ENCODE peak calls at places on chromosome 5, in five cellular contexts. P is astrocyte; T is tibial artery; B is CD8-positive, alpha-beta T cell; A is left ventricle myocardium inferior. S is an unnamed sample.
A peak's percentile ranks its signal among the peaks of the same experiment; 100 is the strongest.

GRCh38 chr5:159913481-159913880 is 2.8 kb upstream of the ADRA1B start:
- DNase-seq in A (no peak), P (no peak), T (no peak), B (no peak), S (no peak)

GRCh38 chr5:53785924-53786323 is 225.5 kb downstream of the NDUFS4 start:
- DNase-seq in B (no peak), P (no peak), A (no peak), T (no peak), S (no peak)

GRCh38 chr5:368162-369084 is 46.9 kb downstream of the AHRR start:
- DNase-seq in P (peak; percentile 86), T (peak; percentile 56), A (no peak), B (no peak), S (peak; percentile 45)

GRCh38 chr5:308672-309271 is 12.7 kb upstream of the AHRR start:
- DNase-seq in P (peak; percentile 47), A (no peak), B (no peak), T (no peak), S (no peak)

GRCh38 chr5:126015244-126016054 is 407.8 kb upstream of the GRAMD2B start:
- DNase-seq in P (peak; percentile 93), B (no peak), A (no peak), T (no peak), S (no peak)

GRCh38 chr5:172418847-172419810 is 35.2 kb downstream of the SH3PXD2B start:
- DNase-seq in B (no peak), T (no peak), A (peak; percentile 55), P (no peak), S (no peak)

GRCh38 chr5:127960126-127960744 is 123.3 kb upstream of the SLC12A2 start:
- DNase-seq in A (no peak), T (no peak), P (no peak), B (no peak), S (no peak)

GRCh38 chr5:127206320-127207113 is 84.1 kb upstream of the MEGF10 start:
- DNase-seq in T (no peak), A (no peak), P (peak; percentile 86), B (no peak), S (no peak)

GRCh38 chr5:1751026-1751863 is 48.4 kb downstream of the MRPL36 start:
- DNase-seq in B (no peak), T (no peak), P (no peak), A (no peak), S (peak; percentile 58)

GRCh38 chr5:122473138-122473843 is 161.3 kb downstream of the SNCAIP start:
- DNase-seq in A (no peak), P (no peak), T (no peak), B (no peak), S (no peak)

GRCh38 chr5:71475788-71476384 is 20.4 kb downstream of the BDP1 start:
- DNase-seq in T (no peak), A (no peak), P (peak; percentile 3), B (no peak), S (no peak)

GRCh38 chr5:74124826-74125225 is 498.8 kb downstream of the ARHGEF28 start:
- DNase-seq in T (no peak), P (peak; percentile 6), A (no peak), B (no peak), S (no peak)

GRCh38 chr5:123157797-123158528 is 68.9 kb downstream of the PRDM6 start:
- DNase-seq in P (peak; percentile 80), T (no peak), A (no peak), B (no peak), S (no peak)

GRCh38 chr5:132608107-132608506 is 49.9 kb upstream of the IL13 start:
- DNase-seq in P (no peak), B (no peak), T (no peak), A (no peak), S (no peak)

GRCh38 chr5:131947445-131947844 is 2.0 kb upstream of the MEIKIN start:
- DNase-seq in B (no peak), P (no peak), A (no peak), T (no peak), S (no peak)

GRCh38 chr5:174729075-174729680 is 4.8 kb downstream of the MSX2 start:
- DNase-seq in T (no peak), B (no peak), A (no peak), P (no peak), S (no peak)

GRCh38 chr5:83645936-83646335 is 74.7 kb downstream of the HAPLN1 start:
- DNase-seq in T (no peak), P (no peak), B (no peak), A (no peak), S (no peak)

GRCh38 chr5:119327018-119327417 is 28.8 kb upstream of the TNFAIP8 start:
- DNase-seq in A (no peak), T (no peak), B (no peak), P (no peak), S (no peak)

GRCh38 chr5:75640395-75640794 is 29.1 kb downstream of the ANKDD1B start:
- DNase-seq in P (peak; percentile 95), T (no peak), B (no peak), A (no peak), S (no peak)

GRCh38 chr5:109256486-109256885 is 153.3 kb downstream of the PJA2 start:
- DNase-seq in T (no peak), P (no peak), A (no peak), B (no peak), S (no peak)

GRCh38 chr5:74394543-74394923 is 246.0 kb downstream of the ENC1 start:
- DNase-seq in A (no peak), P (no peak), T (no peak), B (no peak), S (no peak)

GRCh38 chr5:117131048-117131679 is 556.5 kb upstream of the SEMA6A start:
- DNase-seq in B (no peak), A (no peak), P (no peak), T (no peak), S (no peak)

GRCh38 chr5:40503438-40503837 is 176.3 kb upstream of the PTGER4 start:
- DNase-seq in T (no peak), B (no peak), P (no peak), A (no peak), S (no peak)

GRCh38 chr5:35458824-35459207 is 158.8 kb upstream of the SPEF2 start:
- DNase-seq in B (no peak), P (no peak), T (no peak), A (no peak), S (no peak)

GRCh38 chr5:157197088-157197487 is 16.4 kb downstream of the ITK start:
- DNase-seq in A (no peak), T (no peak), P (no peak), B (no peak), S (no peak)

GRCh38 chr5:137122558-137122957 is 376.6 kb downstream of the SPOCK1 start:
- DNase-seq in T (no peak), A (no peak), B (no peak), P (no peak), S (peak; percentile 31)

GRCh38 chr5:65774346-65774745 is 52.3 kb downstream of the NLN start:
- DNase-seq in A (no peak), T (no peak), P (peak; percentile 89), B (no peak), S (no peak)

GRCh38 chr5:171697591-171698102 is 88.0 kb upstream of the SMIM23 start:
- DNase-seq in T (no peak), A (no peak), P (no peak), B (no peak), S (no peak)

GRCh38 chr5:75885849-75886596 is 168.8 kb upstream of the POC5 start:
- DNase-seq in P (no peak), B (no peak), A (no peak), T (no peak), S (no peak)

GRCh38 chr5:135085133-135085935 is 51.3 kb upstream of the PITX1 start:
- DNase-seq in P (peak; percentile 9), B (no peak), T (peak; percentile 51), A (no peak), S (no peak)

GRCh38 chr5:59337240-59337639 is 556.3 kb downstream of the PDE4D start:
- DNase-seq in P (no peak), B (no peak), A (no peak), T (no peak), S (no peak)

GRCh38 chr5:68287631-68287975 is 72.0 kb downstream of the PIK3R1 start:
- DNase-seq in B (no peak), P (no peak), A (no peak), T (no peak), S (no peak)

DNA sequence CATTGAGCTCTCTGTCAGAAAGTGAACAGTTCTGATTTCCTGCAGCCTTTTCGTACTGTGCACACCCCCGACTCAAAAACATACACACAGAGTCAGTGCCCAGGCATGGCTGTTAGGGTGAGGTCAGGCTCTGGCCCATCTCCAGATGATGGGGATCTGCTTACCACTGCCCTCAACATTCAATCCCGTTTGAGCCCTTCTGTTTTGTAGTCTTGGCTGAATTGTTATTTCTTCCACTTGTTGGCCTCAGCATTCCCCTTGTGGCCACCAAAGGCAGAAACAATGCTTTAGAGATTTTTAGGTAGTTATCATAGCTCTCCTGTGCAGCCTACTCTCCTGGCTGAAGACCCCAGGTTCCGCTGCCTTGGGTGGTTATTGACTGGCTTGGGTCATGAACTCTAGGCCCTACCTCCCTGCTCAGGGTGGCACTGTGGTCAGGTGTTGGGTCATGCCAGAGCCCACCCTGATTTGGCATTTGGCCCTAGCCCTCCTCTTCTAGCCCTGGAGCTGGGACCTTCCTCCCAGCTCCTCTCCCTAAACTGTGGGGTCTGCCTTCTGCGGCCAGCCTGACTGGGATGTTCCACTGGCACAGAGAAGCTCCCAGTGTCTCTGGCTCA is 7.8 kb upstream of the MYOZ3 start:
- DNase-seq in B (no peak), P (peak; percentile 56), T (no peak), A (no peak), S (no peak)
- H3K27ac ChIP-seq in B (no peak overlapping the region), P (no peak overlapping the region), T (peak overlapping the region; percentile 77), A (peak overlapping the region; percentile 62), S (peak overlapping the region; percentile 41)

DNA sequence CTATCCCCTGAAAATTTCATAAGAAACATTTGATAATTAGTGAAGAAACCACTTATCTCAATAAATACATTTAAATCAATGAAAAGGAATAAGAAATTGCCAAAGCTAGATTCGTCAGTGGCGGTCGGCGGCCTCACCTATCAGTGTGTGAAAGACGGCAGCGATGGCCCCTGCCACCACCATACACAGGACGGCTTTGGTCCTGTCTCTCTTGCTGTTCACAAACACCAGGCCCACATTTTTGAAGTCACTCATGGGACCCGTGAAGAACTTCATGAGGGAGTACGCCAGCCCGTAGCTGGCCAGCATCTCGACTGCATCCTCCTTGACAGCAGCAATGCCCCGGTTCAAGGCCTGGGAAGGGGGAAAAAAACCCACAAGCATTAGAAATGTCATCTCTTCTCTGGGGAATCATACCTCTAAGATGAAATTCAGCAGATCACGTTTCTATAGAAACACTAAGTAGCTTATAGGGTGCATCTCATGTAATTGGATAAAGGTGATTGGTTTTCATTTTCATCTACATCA is 102.7 kb downstream of the ANKH start:
- DNase-seq in T (no peak), P (no peak), B (no peak), A (no peak), S (no peak)
- H3K27ac ChIP-seq in T (no peak overlapping the region), P (no peak overlapping the region), B (no peak overlapping the region), A (no peak overlapping the region), S (no peak overlapping the region)

GRCh38 chr5:9699681-9700080 is 69.5 kb upstream of the TAS2R1 start:
- DNase-seq in P (no peak), A (no peak), B (no peak), T (no peak), S (no peak)

GRCh38 chr5:9692576-9692975 is 62.4 kb upstream of the TAS2R1 start:
- DNase-seq in A (no peak), T (no peak), P (no peak), B (no peak), S (no peak)

GRCh38 chr5:9698849-9699240 is 68.7 kb upstream of the TAS2R1 start:
- DNase-seq in A (no peak), B (no peak), P (no peak), T (no peak), S (no peak)

GRCh38 chr5:9698125-9698848 is 68.1 kb upstream of the TAS2R1 start:
- DNase-seq in B (no peak), T (no peak), A (no peak), P (peak; percentile 10), S (no peak)
- H3K27ac ChIP-seq in B (no peak overlapping the region), T (no peak overlapping the region), A (no peak overlapping the region), P (peak overlapping the region; percentile 58), S (no peak overlapping the region)

GRCh38 chr5:114362977-114363721 is 1.3 kb downstream of the KCNN2 start:
- DNase-seq in A (no peak), P (no peak), T (no peak), B (no peak), S (no peak)
- H3K27ac ChIP-seq in A (peak overlapping the region; percentile 75), P (no peak overlapping the region), T (no peak overlapping the region), B (no peak overlapping the region), S (no peak overlapping the region)